ENCODE peak calls at places on chromosomes 4 and X, in seven cellular contexts. B, N, V, I, F, X and S are unnamed samples.

GRCh38 chr4:81030617-81031388 is at the start of gene BMP3:
- DNase-seq in B (no peak), N (peak; percentile 32), V (no peak), I (no peak), F (no peak), X (peak; percentile 56), S (peak; percentile 13)

GRCh38 chr4:128709268-128709667 is 100.2 kb upstream of the JADE1 start:
- DNase-seq in B (no peak), N (no peak), V (no peak), I (no peak), F (no peak), X (no peak), S (peak; percentile 8)

GRCh38 chrX:65924938-65925507 is 114.9 kb downstream of the VSIG4 start:
- DNase-seq in B (no peak), N (no peak), V (no peak), I (no peak), F (no peak), X (no peak), S (no peak)

GRCh38 chr4:2689825-2690700 is 66.1 kb downstream of the TNIP2 start:
- DNase-seq in B (peak; percentile 75), N (no peak), V (no peak), I (no peak), F (no peak), X (no peak), S (peak; percentile 85)

GRCh38 chrX:7115557-7115956 is 32.0 kb upstream of the STS start:
- DNase-seq in B (no peak), N (peak; percentile 41), V (no peak), I (no peak), F (no peak), X (no peak), S (peak; percentile 84)

GRCh38 chr4:14667624-14668295 is 334.5 kb upstream of the CPEB2 start:
- DNase-seq in B (no peak), N (no peak), V (no peak), I (no peak), F (no peak), X (no peak), S (no peak)

GRCh38 chrX:40267334-40268118 is 169.8 kb upstream of the BCOR start:
- DNase-seq in B (peak; percentile 76), N (no peak), V (no peak), I (no peak), F (no peak), X (no peak), S (peak; percentile 51)

GRCh38 chr4:166318810-166319525 is 445.9 kb downstream of the TLL1 start:
- DNase-seq in B (no peak), N (peak; percentile 64), V (peak; percentile 53), I (no peak), F (peak; percentile 47), X (no peak), S (no peak)

GRCh38 chr4:108446554-108446953 is 173.8 kb upstream of the RPL34 start:
- DNase-seq in B (no peak), N (no peak), V (no peak), I (no peak), F (no peak), X (no peak), S (no peak)

GRCh38 chr4:835148-836002 is 9.4 kb upstream of the CPLX1 start:
- DNase-seq in B (no peak), N (no peak), V (no peak), I (no peak), F (no peak), X (no peak), S (no peak)

GRCh38 chr4:151359576-151359975 is 34.2 kb upstream of the SH3D19 start:
- DNase-seq in B (no peak), N (no peak), V (no peak), I (no peak), F (no peak), X (no peak), S (no peak)

GRCh38 chrX:17585006-17585405 is 152.3 kb upstream of the SCML1 start:
- DNase-seq in B (no peak), N (no peak), V (no peak), I (no peak), F (no peak), X (no peak), S (no peak)

GRCh38 chrX:872090-872489 is 241.5 kb downstream of the SHOX start:
- DNase-seq in B (no peak), N (no peak), V (no peak), I (no peak), F (no peak), X (no peak), S (no peak)

GRCh38 chrX:134459683-134460004 is 321 bp upstream of the HPRT1 start:
- DNase-seq in B (no peak), N (no peak), V (no peak), I (no peak), F (no peak), X (no peak), S (no peak)
- H3K4me3 ChIP-seq in B (peak overlapping the region; percentile 82), N (peak overlapping the region; percentile 65), V (peak overlapping the region; percentile 64), I (peak overlapping the region; percentile 94), F (peak overlapping the region; percentile 37), X (peak overlapping the region; percentile 70), S (peak overlapping the region; percentile 69)

GRCh38 chrX:140822184-140822583 is 112.6 kb downstream of the LINC00632 start:
- DNase-seq in B (no peak), N (no peak), V (no peak), I (no peak), F (no peak), X (no peak), S (no peak)
- TF ChIP-seq CTCF in B (no peak), N (no peak), V (no peak), I (no peak), F (no peak), X (no peak), S (no peak)

DNA sequence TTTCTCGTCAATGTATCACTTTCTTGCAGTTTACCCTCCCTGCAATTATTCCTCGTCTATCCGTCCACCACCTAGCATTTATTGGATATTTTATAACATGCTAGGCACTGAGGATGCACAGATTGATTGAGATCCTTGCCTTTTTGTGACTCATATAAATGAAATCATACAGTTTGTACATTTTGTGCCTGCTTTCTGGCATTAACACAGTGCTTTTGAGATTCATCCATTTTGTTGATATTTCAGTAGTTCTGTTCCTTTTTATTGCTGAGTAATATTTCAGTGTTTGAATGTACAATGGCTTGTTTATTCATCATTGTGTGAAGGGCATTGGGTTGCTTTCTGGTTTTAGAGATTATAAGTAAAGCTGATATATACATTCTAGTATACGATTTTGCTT is 841 bp downstream of the TBC1D19 start:
- DNase-seq in B (no peak), N (no peak), V (no peak), I (no peak), F (no peak), X (no peak), S (no peak)
- H3K4me3 ChIP-seq in B (peak overlapping the region; percentile 80), N (peak overlapping the region; percentile 93), V (peak overlapping the region; percentile 70), I (peak overlapping the region; percentile 64), F (peak overlapping the region; percentile 89), X (peak overlapping the region; percentile 87), S (peak overlapping the region; percentile 77)

GRCh38 chrX:108020631-108021030 is 24.2 kb upstream of the VSIG1 start:
- DNase-seq in B (no peak), N (peak; percentile 25), V (no peak), I (no peak), F (no peak), X (peak; percentile 50), S (peak; percentile 30)
- TF ChIP-seq CTCF in B (no peak), N (peak; percentile 54), V (peak; percentile 44), I (peak; percentile 60), F (peak; percentile 48), X (peak; percentile 54), S (peak; percentile 42)

GRCh38 chr4:98481167-98481566 is 177.2 kb downstream of the TSPAN5 start:
- DNase-seq in B (no peak), N (no peak), V (no peak), I (no peak), F (no peak), X (no peak), S (no peak)

GRCh38 chr4:98484031-98484430 is 174.4 kb downstream of the TSPAN5 start:
- DNase-seq in B (no peak), N (no peak), V (no peak), I (no peak), F (no peak), X (no peak), S (no peak)

GRCh38 chr4:98480535-98480934 is 177.9 kb downstream of the TSPAN5 start:
- DNase-seq in B (no peak), N (no peak), V (no peak), I (no peak), F (no peak), X (no peak), S (no peak)

GRCh38 chr4:98482503-98482846 is 175.9 kb downstream of the TSPAN5 start:
- DNase-seq in B (no peak), N (no peak), V (no peak), I (no peak), F (no peak), X (no peak), S (no peak)

DNA sequence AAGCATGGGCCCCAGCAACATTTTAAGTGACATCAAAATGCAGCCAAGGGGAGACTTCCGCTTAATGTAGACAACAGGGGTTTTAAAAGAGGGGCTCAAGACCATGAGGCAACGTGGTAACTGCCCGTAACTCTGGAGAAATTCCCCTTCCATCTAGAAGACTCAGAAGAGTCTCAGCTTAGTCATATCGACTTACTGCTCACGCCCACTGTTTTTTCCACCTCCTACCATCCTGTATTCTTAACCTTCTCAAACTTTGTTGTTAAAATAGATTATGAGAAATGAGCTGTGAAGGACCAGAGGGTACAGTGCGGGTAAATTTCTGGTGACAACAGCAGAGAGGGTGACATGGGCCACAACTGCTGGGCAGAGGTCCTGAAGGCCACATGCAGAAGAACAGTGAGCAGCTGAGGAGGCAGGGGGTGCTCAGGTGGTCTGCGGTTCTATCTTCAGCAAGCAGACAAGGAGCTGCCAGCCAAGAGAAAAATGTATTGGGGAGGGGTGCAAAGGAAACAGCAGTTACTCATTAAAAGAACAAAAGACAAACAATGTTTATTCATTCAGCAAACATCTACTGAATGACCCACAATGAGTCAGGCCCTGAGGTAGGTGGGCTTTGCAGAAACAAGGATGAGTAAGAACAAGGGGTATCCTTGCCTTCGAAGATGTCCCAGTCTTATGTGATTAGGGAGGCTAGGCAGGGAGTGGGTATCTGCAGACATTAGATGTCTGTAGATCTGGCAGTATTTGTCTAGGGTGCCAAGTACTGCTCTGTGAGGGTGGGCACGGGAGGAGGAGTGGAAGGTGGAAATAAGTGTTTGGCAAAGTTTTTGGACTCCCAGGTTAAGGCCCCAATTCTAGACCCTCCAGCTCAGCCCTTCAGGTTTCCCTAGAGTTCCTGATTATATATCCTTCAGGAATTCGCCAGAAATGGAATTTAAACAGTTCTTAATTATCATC is 175.3 kb downstream of the TSPAN5 start:
- DNase-seq in B (no peak), N (no peak), V (no peak), I (peak; percentile 46), F (no peak), X (no peak), S (peak; percentile 65)
- H3K4me3 ChIP-seq in B (no peak overlapping the region), N (no peak overlapping the region), V (no peak overlapping the region), I (peak overlapping the region; percentile 21), F (no peak overlapping the region), X (no peak overlapping the region), S (no peak overlapping the region)

DNA sequence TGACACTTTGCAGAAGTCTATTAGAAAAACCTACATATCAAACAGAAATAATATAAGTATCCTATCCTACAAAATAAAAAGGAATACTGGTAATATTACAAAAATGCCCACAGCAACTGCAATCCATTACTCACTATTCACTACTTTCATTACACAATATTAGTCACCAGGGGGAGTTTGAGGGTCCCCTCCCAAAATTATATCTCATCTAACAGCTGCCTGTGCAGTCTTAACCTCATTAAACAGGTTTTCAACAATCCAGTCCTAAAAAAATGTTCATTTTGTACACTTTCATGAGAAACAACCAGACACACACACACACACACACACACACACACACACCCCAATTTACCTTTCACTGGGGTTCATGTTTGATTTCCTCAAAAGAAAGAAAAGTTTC is 2.9 kb downstream of the CLOCK start:
- DNase-seq in B (no peak), N (peak; percentile 13), V (no peak), I (no peak), F (no peak), X (no peak), S (no peak)
- TF ChIP-seq CTCF in B (no peak), N (no peak), V (peak; percentile 17), I (no peak), F (no peak), X (peak; percentile 38), S (no peak)